ENCODE peak calls at places on chromosomes 7 and 10, in five cellular contexts. V, W, X, M and K are unnamed samples.

GRCh38 chr7:80593869-80594587 is 44.4 kb upstream of the CD36 start:
- DNase-seq in M (no peak), X (no peak), W (no peak), V (no peak), K (no peak)

GRCh38 chr7:80634505-80634904 is 3.9 kb upstream of the CD36 start:
- DNase-seq in X (no peak), V (peak), W (peak), M (no peak), K (no peak)

GRCh38 chr7:70829221-70830059 is 302.5 kb upstream of the GALNT17 start:
- DNase-seq in X (peak), V (peak), W (no peak), M (peak), K (peak)

GRCh38 chr10:36119439-36119838 is 477.3 kb upstream of the FZD8 start:
- DNase-seq in W (no peak), X (no peak), M (no peak), V (no peak), K (no peak)

GRCh38 chr10:34742456-34742855 is 72.6 kb downstream of the PARD3 start:
- DNase-seq in M (no peak), W (no peak), V (no peak), X (no peak), K (no peak)

GRCh38 chr10:118259288-118259906 is 82.7 kb downstream of the FAM204A start:
- DNase-seq in V (peak), X (peak), W (no peak), M (peak), K (no peak)

GRCh38 chr10:126905776-126906703 is 812 bp downstream of the DOCK1 start:
- DNase-seq in M (no peak), W (no peak), X (no peak), V (peak), K (no peak)

GRCh38 chr10:10794776-10795175 is 222.9 kb upstream of the CELF2 start:
- DNase-seq in X (no peak), M (no peak), W (no peak), V (peak), K (peak)

GRCh38 chr7:11458736-11459483 is 373.1 kb downstream of the THSD7A start:
- DNase-seq in V (peak), X (no peak), W (peak), M (no peak), K (no peak)

GRCh38 chr7:110779313-110779712 is 311.6 kb upstream of the LRRN3 start:
- DNase-seq in X (no peak), V (no peak), M (no peak), W (no peak), K (no peak)

GRCh38 chr10:2079603-2080078 is 342.3 kb upstream of the ADARB2 start:
- DNase-seq in X (no peak), V (no peak), M (no peak), W (no peak), K (no peak)

GRCh38 chr7:20053334-20054104 is 163.7 kb downstream of the MACC1 start:
- DNase-seq in M (no peak), V (no peak), X (no peak), W (no peak), K (no peak)

GRCh38 chr10:117421985-117422384 is 46.7 kb upstream of the PDZD8 start:
- DNase-seq in W (no peak), X (no peak), M (no peak), V (no peak), K (no peak)

GRCh38 chr7:37728747-37729146 is 45.2 kb downstream of the GPR141 start:
- DNase-seq in W (no peak), V (peak), M (no peak), X (no peak), K (no peak)

GRCh38 chr7:155002411-155003214 is at the start of gene PAXIP1:
- DNase-seq in X (peak), W (no peak), M (no peak), V (peak), K (no peak)

GRCh38 chr7:1427064-1427657 is 32.1 kb downstream of the MICALL2 start:
- DNase-seq in M (no peak), V (no peak), X (no peak), W (no peak), K (no peak)

GRCh38 chr7:151310578-151310977 is 31.0 kb upstream of the NUB1 start:
- DNase-seq in W (no peak), X (no peak), V (no peak), M (no peak), K (no peak)

GRCh38 chr7:93817561-93817960 is 73.0 kb downstream of the TFPI2 start:
- DNase-seq in W (no peak), X (no peak), V (no peak), M (no peak), K (no peak)

GRCh38 chr10:123150986-123151738 is 3.0 kb upstream of the BUB3 start:
- DNase-seq in M (no peak), V (no peak), X (peak), W (no peak), K (no peak)

GRCh38 chr10:89414879-89415821 is 782 bp downstream of the IFIT5 start:
- DNase-seq in M (peak), W (no peak), X (peak), V (peak), K (no peak)

GRCh38 chr7:123034106-123034505 is 38.6 kb upstream of the TAS2R16 start:
- DNase-seq in M (no peak), V (no peak), X (no peak), W (no peak), K (no peak)

GRCh38 chr10:123073187-123073586 is 62.6 kb upstream of the HMX3 start:
- DNase-seq in V (no peak), M (no peak), X (no peak), W (no peak), K (no peak)

GRCh38 chr7:43873300-43873699 is 4.0 kb upstream of the MRPS24 start:
- DNase-seq in X (no peak), V (peak), W (no peak), M (peak), K (peak)

GRCh38 chr10:114479307-114479706 is 75.0 kb upstream of the AFAP1L2 start:
- DNase-seq in X (no peak), M (no peak), W (no peak), V (no peak), K (no peak)

GRCh38 chr7:37045786-37046185 is 321.5 kb upstream of the AOAH start:
- DNase-seq in W (no peak), X (no peak), M (no peak), V (no peak), K (no peak)

GRCh38 chr10:24916365-24916764 is 36.0 kb downstream of the PRTFDC1 start:
- DNase-seq in M (no peak), W (no peak), X (no peak), V (no peak), K (no peak)

GRCh38 chr7:155669717-155670505 is 25.4 kb downstream of the RBM33 start:
- DNase-seq in M (no peak), W (no peak), V (no peak), X (no peak), K (no peak)

GRCh38 chr7:47198159-47198558 is 383.8 kb downstream of the TNS3 start:
- DNase-seq in M (no peak), V (no peak), X (no peak), W (no peak), K (no peak)